ENCODE peak calls at places on chromosomes 12 and 14, in nine cellular contexts. O is IMR-90, A is lung, B is dorsolateral prefrontal cortex, J is right lobe of liver, N is spleen, M is neural progenitor cell, Y is uterus, X is fibroblast of mammary gland. L is an unnamed sample.

GRCh38 chr14:99930420-99931274 is 134.6 kb upstream of the EVL start:
- DNase-seq in O (no peak), X (peak), M (no peak), Y (no peak), N (no peak), B (no peak), A (no peak), J (no peak), L (peak)

GRCh38 chr14:49984419-49984818 is 91.5 kb downstream of the ARF6 start:
- DNase-seq in B (no peak), X (no peak), N (no peak), A (no peak), Y (no peak), O (peak), M (no peak), J (no peak), L (no peak)

GRCh38 chr12:20946732-20947131 is 136.2 kb downstream of the SLCO1B3 start:
- DNase-seq in B (no peak), X (peak), N (no peak), J (no peak), Y (no peak), A (no peak), M (peak), O (no peak), L (peak)

GRCh38 chr14:70789361-70789760 is 20.0 kb downstream of the MAP3K9 start:
- DNase-seq in B (no peak), O (peak), Y (no peak), M (no peak), X (peak), A (peak), J (no peak), N (no peak), L (no peak)

GRCh38 chr12:50186667-50187066 is 19.5 kb upstream of the CERS5 start:
- DNase-seq in O (peak), N (no peak), Y (no peak), A (no peak), X (peak), J (no peak), M (no peak), B (no peak), L (no peak)

GRCh38 chr12:127690161-127690560 is 576.8 kb upstream of the TMEM132C start:
- DNase-seq in N (no peak), X (peak), A (no peak), O (no peak), J (no peak), B (no peak), M (peak), Y (no peak), L (no peak)

GRCh38 chr14:77181603-77182437 is at the start of gene TMEM63C:
- DNase-seq in J (no peak), M (peak), N (peak), X (no peak), A (no peak), O (no peak), B (peak), Y (no peak), L (peak)

GRCh38 chr12:83147341-83147740 is 460.6 kb downstream of the TMTC2 start:
- DNase-seq in N (no peak), B (no peak), O (no peak), A (no peak), X (no peak), J (no peak), M (no peak), Y (no peak), L (no peak)

GRCh38 chr14:71466251-71466650 is 466.0 kb upstream of the RGS6 start:
- DNase-seq in M (no peak), X (no peak), Y (no peak), O (no peak), J (no peak), N (no peak), B (no peak), A (no peak), L (no peak)

GRCh38 chr12:52713960-52714886 is 10.9 kb upstream of the KRT77 start:
- DNase-seq in N (no peak), X (no peak), M (peak), J (no peak), Y (no peak), B (no peak), A (no peak), O (no peak), L (no peak)

GRCh38 chr14:77071938-77072388 is 26.1 kb upstream of the CIPC start:
- DNase-seq in A (no peak), J (no peak), Y (no peak), N (no peak), M (no peak), B (no peak), X (peak), O (peak), L (no peak)

GRCh38 chr12:111691262-111691661 is 5.4 kb downstream of the ACAD10 start:
- DNase-seq in M (no peak), X (no peak), J (no peak), A (no peak), O (no peak), Y (no peak), B (no peak), N (no peak), L (no peak)

GRCh38 chr12:111693818-111694217 is 8.0 kb downstream of the ACAD10 start:
- DNase-seq in O (no peak), M (no peak), N (no peak), X (no peak), J (no peak), A (no peak), Y (no peak), B (no peak), L (peak)

GRCh38 chr12:111687255-111687654 is 1.4 kb downstream of the ACAD10 start:
- DNase-seq in X (no peak), B (no peak), Y (no peak), M (no peak), N (no peak), A (no peak), J (no peak), O (no peak), L (peak)

GRCh38 chr12:111687952-111688351 is 2.1 kb downstream of the ACAD10 start:
- DNase-seq in A (no peak), O (no peak), X (no peak), N (no peak), Y (no peak), B (no peak), M (no peak), J (no peak), L (no peak)

DNA sequence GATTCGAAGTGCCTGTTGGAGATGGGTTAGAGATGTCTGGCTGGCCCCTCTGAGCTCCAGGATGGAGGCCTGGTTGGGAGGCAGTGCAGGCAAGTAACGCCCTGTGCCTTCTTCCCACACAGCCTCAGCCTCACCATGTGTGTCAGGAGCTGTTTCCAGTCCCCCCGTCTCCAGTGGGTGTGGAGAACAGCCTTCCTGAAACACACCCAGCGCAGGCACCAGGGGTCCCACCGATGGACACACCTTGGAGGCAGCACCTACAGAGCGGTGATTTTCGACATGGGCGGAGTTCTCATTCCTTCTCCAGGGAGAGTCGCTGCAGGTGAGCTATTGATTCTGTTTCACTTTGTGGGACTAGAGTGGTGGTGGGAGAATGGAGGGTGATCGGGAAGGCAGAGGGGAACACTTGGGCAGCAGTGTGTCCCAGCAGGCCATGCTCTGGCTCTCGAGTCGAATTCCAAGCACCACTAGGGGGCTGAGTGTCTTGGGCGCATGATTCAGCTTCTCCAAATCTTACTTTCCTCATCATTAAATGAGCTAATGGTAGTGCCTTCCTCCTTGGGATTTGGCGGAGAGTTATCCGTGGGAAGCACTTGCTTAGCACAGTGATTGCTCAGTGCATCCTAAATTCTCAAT is 6.8 kb downstream of the ACAD10 start:
- DNase-seq in A (no peak), X (peak), B (no peak), N (no peak), Y (no peak), O (peak), M (no peak), J (no peak), L (peak)
- TF ChIP-seq CTCF in A (no peak), X (peak), B (no peak), N (no peak), Y (no peak), O (no peak), M (peak), J (no peak), L (no peak)

GRCh38 chr12:120225200-120225558 is 24.3 kb upstream of the RPLP0 start:
- DNase-seq in O (no peak), A (no peak), N (no peak), M (peak), J (no peak), Y (no peak), B (no peak), X (no peak), L (no peak)
- H3K4me3 ChIP-seq in O (no peak), A (peak), N (peak), M (no peak), J (no peak), Y (no peak), B (no peak), X (no peak), L (no peak)

DNA sequence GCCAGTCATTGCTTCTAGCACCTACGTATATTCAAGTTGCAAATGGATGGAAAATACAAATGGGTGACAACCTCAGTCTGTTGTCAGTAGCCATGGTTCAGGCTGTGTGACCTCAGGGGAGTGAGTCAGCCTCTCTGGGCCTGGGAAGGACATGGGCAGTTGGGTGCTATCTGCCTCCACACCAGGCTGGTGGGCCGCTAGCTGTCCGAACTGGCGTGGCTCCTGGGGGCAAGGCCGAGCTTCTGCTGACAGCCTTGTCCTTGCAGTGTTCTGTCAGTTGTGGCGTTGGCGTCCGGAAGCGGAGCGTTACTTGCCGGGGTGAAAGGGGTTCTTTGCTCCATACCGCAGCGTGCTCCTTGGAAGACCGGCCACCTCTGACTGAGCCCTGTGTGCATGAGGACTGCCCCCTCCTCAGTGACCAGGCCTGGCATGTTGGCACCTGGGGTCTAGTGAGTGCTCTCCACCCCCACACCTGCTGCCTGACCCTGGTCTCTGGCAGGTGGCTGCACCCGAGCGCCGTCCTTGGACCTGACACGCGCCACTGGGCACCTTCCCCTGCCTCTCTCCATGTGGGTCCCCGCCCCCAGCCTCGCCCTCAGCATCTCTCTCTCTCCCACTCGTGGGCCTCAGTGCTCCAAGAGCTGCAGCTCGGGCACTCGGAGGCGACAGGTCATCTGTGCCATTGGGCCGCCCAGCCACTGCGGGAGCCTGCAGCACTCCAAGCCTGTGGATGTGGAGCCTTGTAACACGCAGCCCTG is 17.1 kb downstream of the PAPLN start:
- DNase-seq in N (peak), O (no peak), Y (no peak), J (peak), B (no peak), X (no peak), A (no peak), M (no peak), L (no peak)
- TF ChIP-seq CTCF in N (no peak), O (no peak), Y (no peak), J (no peak), B (no peak), X (no peak), A (no peak), M (no peak), L (no peak)

GRCh38 chr12:114407566-114408411 is 1.8 kb upstream of the TBX5 start:
- DNase-seq in X (peak), O (peak), B (no peak), N (no peak), A (no peak), M (no peak), J (no peak), Y (no peak), L (no peak)
- H3K4me3 ChIP-seq in X (peak), O (peak), B (no peak), N (no peak), A (peak), M (no peak), J (no peak), Y (no peak), L (no peak)

GRCh38 chr14:36847366-36847765 is 185.7 kb downstream of the PAX9 start:
- DNase-seq in X (no peak), M (no peak), B (no peak), A (no peak), Y (no peak), N (no peak), J (no peak), O (no peak), L (no peak)

GRCh38 chr14:36843410-36843809 is 181.8 kb downstream of the PAX9 start:
- DNase-seq in O (no peak), J (no peak), A (no peak), B (no peak), X (no peak), Y (no peak), N (no peak), M (no peak), L (no peak)

GRCh38 chr14:36848213-36848612 is 186.6 kb downstream of the PAX9 start:
- DNase-seq in B (no peak), J (no peak), O (no peak), N (no peak), X (no peak), M (no peak), A (no peak), Y (no peak), L (no peak)

GRCh38 chr14:36844443-36844842 is 182.8 kb downstream of the PAX9 start:
- DNase-seq in N (no peak), O (no peak), M (peak), B (no peak), Y (no peak), A (no peak), J (no peak), X (no peak), L (no peak)

DNA sequence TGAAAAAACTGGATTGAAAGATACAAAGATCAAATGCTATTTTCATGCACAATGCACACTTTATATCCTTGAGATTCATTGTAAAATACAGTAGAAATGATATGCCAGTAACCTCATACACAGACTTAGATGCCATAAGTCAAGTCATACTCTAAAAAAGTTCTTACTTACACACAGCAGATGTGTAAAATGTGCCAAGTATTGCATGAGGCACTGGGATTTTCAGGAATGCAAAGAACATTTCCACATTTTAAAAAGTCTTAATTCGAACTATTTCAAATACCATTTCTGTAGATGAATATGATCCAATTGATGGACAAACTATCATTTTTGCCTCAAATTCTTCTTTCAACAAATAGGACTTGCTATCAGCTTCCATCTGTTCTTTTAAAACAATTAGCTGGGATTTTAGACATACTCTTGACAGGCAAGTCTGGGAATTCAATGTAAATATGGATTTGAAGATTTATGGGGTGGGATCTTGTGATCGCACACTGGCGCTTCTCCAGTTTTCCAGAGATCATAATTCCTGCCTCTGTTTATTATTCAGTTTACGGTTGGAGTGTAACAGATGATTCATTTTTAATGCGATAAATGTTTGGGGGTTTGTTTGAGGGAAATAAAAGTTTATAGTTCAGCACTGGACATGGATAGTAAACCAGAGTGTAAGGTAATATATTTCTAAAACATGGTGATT is 183.8 kb downstream of the PAX9 start:
- DNase-seq in O (peak), Y (no peak), A (no peak), X (no peak), N (no peak), B (no peak), J (no peak), M (no peak), L (no peak)
- TF ChIP-seq CTCF in O (no peak), Y (no peak), A (no peak), X (no peak), N (no peak), B (no peak), J (no peak), M (no peak), L (no peak)